ENCODE peak calls at places on chromosomes 16 and 17, in four cellular contexts. One of them, this sample, is unnamed.

GRCh38 chr17:7346761-7347614 is 5.0 kb upstream of the KCTD11 start:
- DNase-seq in CD4-positive, alpha-beta memory T cell: no peak
- DNase-seq in kidney glomerular epithelial cell: no peak
- DNase-seq in H7: peak
- DNase-seq in this sample: no peak

GRCh38 chr17:7380321-7380720 is 568 bp upstream of the TNK1 start:
- DNase-seq in kidney glomerular epithelial cell: no peak
- DNase-seq in H7: no peak
- DNase-seq in CD4-positive, alpha-beta memory T cell: no peak
- DNase-seq in this sample: no peak

GRCh38 chr16:681746-682427 is 1.7 kb downstream of the STUB1 start:
- DNase-seq in CD4-positive, alpha-beta memory T cell: no peak
- DNase-seq in H7: no peak
- DNase-seq in kidney glomerular epithelial cell: no peak
- DNase-seq in this sample: peak

GRCh38 chr17:45019177-45019711 is 32.2 kb downstream of the DCAKD start:
- DNase-seq in H7: peak
- DNase-seq in CD4-positive, alpha-beta memory T cell: peak
- DNase-seq in kidney glomerular epithelial cell: no peak
- DNase-seq in this sample: peak

GRCh38 chr17:81339502-81340296 is 44.6 kb upstream of the SLC38A10 start:
- DNase-seq in H7: peak
- DNase-seq in CD4-positive, alpha-beta memory T cell: no peak
- DNase-seq in kidney glomerular epithelial cell: peak
- DNase-seq in this sample: no peak

GRCh38 chr16:14531613-14532012 is 98.4 kb downstream of the PARN start:
- DNase-seq in kidney glomerular epithelial cell: no peak
- DNase-seq in H7: no peak
- DNase-seq in CD4-positive, alpha-beta memory T cell: no peak
- DNase-seq in this sample: no peak

GRCh38 chr17:56681561-56682266 is 88.2 kb downstream of the NOG start:
- DNase-seq in H7: no peak
- DNase-seq in CD4-positive, alpha-beta memory T cell: no peak
- DNase-seq in kidney glomerular epithelial cell: peak
- DNase-seq in this sample: peak

GRCh38 chr16:29710227-29711219 is 31.5 kb downstream of the QPRT start:
- DNase-seq in CD4-positive, alpha-beta memory T cell: peak
- DNase-seq in kidney glomerular epithelial cell: peak
- DNase-seq in H7: no peak
- DNase-seq in this sample: peak

GRCh38 chr17:82241183-82241925 is 12.5 kb downstream of the SLC16A3 start:
- DNase-seq in H7: peak
- DNase-seq in CD4-positive, alpha-beta memory T cell: no peak
- DNase-seq in kidney glomerular epithelial cell: peak
- DNase-seq in this sample: no peak

GRCh38 chr17:31058958-31059357 is 35.8 kb upstream of the NF1 start:
- DNase-seq in H7: no peak
- DNase-seq in kidney glomerular epithelial cell: no peak
- DNase-seq in CD4-positive, alpha-beta memory T cell: no peak
- DNase-seq in this sample: no peak

GRCh38 chr17:50079334-50080095 is 15.6 kb upstream of the PDK2 start:
- DNase-seq in H7: peak
- DNase-seq in CD4-positive, alpha-beta memory T cell: no peak
- DNase-seq in kidney glomerular epithelial cell: peak
- DNase-seq in this sample: peak

GRCh38 chr17:1736348-1737281 is 6.1 kb upstream of the SERPINF2 start:
- DNase-seq in kidney glomerular epithelial cell: peak
- DNase-seq in CD4-positive, alpha-beta memory T cell: no peak
- DNase-seq in H7: peak
- DNase-seq in this sample: no peak

This sample was measured in RKO.